ENCODE peak calls at places on chromosomes 12 and 14, in nine cellular contexts. I is breast epithelium, J is HCT116, O is K562, G is heart left ventricle, R is A549, K is ovary, B is stomach, Q is HepG2. E is an unnamed sample.

GRCh38 chr12:65977384-65977783 is 153.1 kb downstream of the HMGA2 start:
- DNase-seq in K (no peak), I (no peak), Q (no peak), O (no peak), J (no peak), B (no peak), G (no peak), R (no peak), E (no peak)

GRCh38 chr12:31783996-31784645 is 55.3 kb upstream of the AMN1 start:
- DNase-seq in O (no peak), J (no peak), Q (no peak), B (no peak), K (no peak), R (no peak), G (no peak), I (no peak), E (no peak)

GRCh38 chr12:51848843-51849735 is 571 bp upstream of the FIGNL2 start:
- DNase-seq in J (no peak), I (no peak), O (peak), R (no peak), G (peak), Q (no peak), K (no peak), B (no peak), E (peak)

GRCh38 chr12:116592731-116593130 is 33.5 kb downstream of the MAP1LC3B2 start:
- DNase-seq in G (no peak), K (no peak), R (no peak), B (no peak), Q (no peak), I (no peak), J (no peak), O (no peak), E (no peak)

GRCh38 chr12:61848893-61849292 is 411.3 kb upstream of the USP15 start:
- DNase-seq in K (no peak), B (no peak), R (no peak), G (no peak), O (no peak), J (no peak), I (no peak), Q (no peak), E (no peak)

GRCh38 chr12:27177716-27178115 is 66.4 kb upstream of the STK38L start:
- DNase-seq in B (no peak), K (no peak), I (no peak), O (no peak), G (no peak), R (peak), J (no peak), Q (no peak), E (no peak)

GRCh38 chr12:51692016-51692415 is 101.0 kb downstream of the SCN8A start:
- DNase-seq in K (no peak), G (peak), O (no peak), R (no peak), B (no peak), Q (no peak), J (no peak), I (no peak), E (no peak)

GRCh38 chr14:102891556-102891955 is 30.9 kb upstream of the AMN start:
- DNase-seq in R (no peak), B (no peak), G (no peak), K (no peak), I (no peak), O (no peak), Q (no peak), J (no peak), E (no peak)

GRCh38 chr12:105257321-105257728 is 21.4 kb upstream of the APPL2 start:
- DNase-seq in G (no peak), J (no peak), I (no peak), Q (no peak), B (no peak), R (peak), K (no peak), O (no peak), E (no peak)

GRCh38 chr12:107241421-107241820 is 148.1 kb upstream of the CRY1 start:
- DNase-seq in I (no peak), B (no peak), G (no peak), R (no peak), O (no peak), Q (no peak), K (no peak), J (no peak), E (no peak)

GRCh38 chr14:64541261-64541970 is 875 bp downstream of the HSPA2 start:
- DNase-seq in B (no peak), G (no peak), R (peak), Q (no peak), O (no peak), K (peak), J (no peak), I (no peak), E (peak)

GRCh38 chr14:82403972-82404371 is 870.3 kb upstream of the SEL1L start:
- DNase-seq in Q (no peak), B (no peak), G (no peak), I (no peak), K (no peak), O (no peak), J (no peak), R (no peak), E (no peak)

GRCh38 chr12:15801770-15802393 is 12.7 kb upstream of the EPS8 start:
- DNase-seq in K (no peak), G (no peak), R (peak), I (no peak), Q (no peak), J (peak), O (no peak), B (no peak), E (no peak)

GRCh38 chr12:75446857-75447256 is 33.7 kb upstream of the GLIPR1 start:
- DNase-seq in K (no peak), R (peak), O (no peak), G (no peak), I (no peak), B (no peak), J (no peak), Q (no peak), E (no peak)

GRCh38 chr14:68145539-68145938 is 326.0 kb downstream of the RAD51B start:
- DNase-seq in J (no peak), G (no peak), K (no peak), R (no peak), O (no peak), Q (no peak), I (no peak), B (no peak), E (no peak)

GRCh38 chr12:119704065-119704747 is 36.3 kb downstream of the PRKAB1 start:
- DNase-seq in K (no peak), G (peak), B (no peak), R (no peak), Q (no peak), O (no peak), J (no peak), I (no peak), E (no peak)
- H3K4me3 ChIP-seq in K (no peak), G (no peak), B (no peak), R (no peak), Q (no peak), O (no peak), J (no peak), I (no peak), E (no peak)

GRCh38 chr14:75561013-75561432 is 17.4 kb upstream of the FLVCR2 start:
- DNase-seq in R (peak), K (peak), J (peak), B (peak), I (peak), Q (peak), G (peak), O (peak), E (peak)
- TF ChIP-seq POLR2A in R (no peak), K (no peak), J (no peak), B (no peak), I (no peak), Q (no peak), G (no peak), O (no peak), E (no peak)

GRCh38 chr12:55171445-55171844 is 45.2 kb downstream of the OR9K2 start:
- DNase-seq in J (no peak), R (no peak), I (no peak), B (no peak), G (no peak), K (no peak), Q (no peak), O (no peak), E (no peak)

DNA sequence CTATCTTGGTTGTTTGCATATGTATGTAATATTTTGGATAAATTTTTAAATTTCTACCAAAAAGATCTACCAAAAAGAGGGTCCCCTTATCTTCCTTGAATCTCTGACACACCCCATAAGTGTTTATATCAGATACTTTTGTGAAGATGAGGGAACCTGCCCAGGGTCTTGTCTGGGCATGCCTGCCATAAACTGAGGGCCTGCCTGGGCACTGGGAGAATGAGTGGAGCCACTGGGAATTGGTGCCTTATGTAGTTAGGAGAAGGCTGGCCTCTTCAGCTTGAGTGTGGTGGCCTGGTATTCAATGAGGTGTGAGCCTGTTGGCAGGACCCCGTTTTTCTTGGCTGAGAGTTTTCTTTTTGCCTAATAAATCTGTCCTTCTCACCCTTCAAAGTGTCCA is 46.5 kb downstream of the OR9K2 start:
- DNase-seq in B (no peak), I (no peak), G (no peak), J (no peak), O (no peak), R (no peak), Q (no peak), K (no peak), E (no peak)
- H3K4me3 ChIP-seq in B (no peak), I (no peak), G (no peak), J (no peak), O (no peak), R (no peak), Q (no peak), K (no peak), E (no peak)

DNA sequence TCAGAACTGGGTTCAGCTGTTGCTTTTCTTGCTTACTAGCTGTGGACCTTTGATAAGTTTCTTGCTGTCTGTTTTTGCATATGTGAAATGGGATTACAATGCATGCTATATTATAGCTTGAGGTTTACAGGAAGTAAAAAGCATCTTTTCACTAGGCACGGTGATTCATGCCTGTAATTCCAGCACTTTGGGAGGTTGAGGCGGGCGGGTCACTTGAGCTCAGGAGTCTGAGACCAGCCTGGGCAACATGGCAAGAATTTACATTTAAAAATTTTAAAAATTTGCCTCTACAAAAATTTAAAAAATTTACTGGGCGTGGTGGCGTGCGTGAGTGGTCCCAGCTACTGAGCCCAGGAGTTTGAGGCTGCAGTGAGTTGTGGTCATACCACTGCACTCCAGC is 42.0 kb downstream of the CALM1 start:
- DNase-seq in K (no peak), B (no peak), J (no peak), Q (no peak), O (no peak), I (no peak), G (no peak), R (no peak), E (no peak)
- TF ChIP-seq POLR2A in K (no peak), B (no peak), J (no peak), Q (no peak), O (no peak), I (no peak), G (no peak), R (no peak), E (no peak)

GRCh38 chr14:22979748-22980392 is 2.5 kb downstream of the AJUBA start:
- DNase-seq in J (no peak), K (no peak), Q (peak), B (no peak), I (no peak), G (no peak), O (no peak), R (peak), E (no peak)
- H3K4me3 ChIP-seq in J (peak), K (peak), Q (peak), B (peak), I (peak), G (peak), O (no peak), R (peak), E (peak)

DNA sequence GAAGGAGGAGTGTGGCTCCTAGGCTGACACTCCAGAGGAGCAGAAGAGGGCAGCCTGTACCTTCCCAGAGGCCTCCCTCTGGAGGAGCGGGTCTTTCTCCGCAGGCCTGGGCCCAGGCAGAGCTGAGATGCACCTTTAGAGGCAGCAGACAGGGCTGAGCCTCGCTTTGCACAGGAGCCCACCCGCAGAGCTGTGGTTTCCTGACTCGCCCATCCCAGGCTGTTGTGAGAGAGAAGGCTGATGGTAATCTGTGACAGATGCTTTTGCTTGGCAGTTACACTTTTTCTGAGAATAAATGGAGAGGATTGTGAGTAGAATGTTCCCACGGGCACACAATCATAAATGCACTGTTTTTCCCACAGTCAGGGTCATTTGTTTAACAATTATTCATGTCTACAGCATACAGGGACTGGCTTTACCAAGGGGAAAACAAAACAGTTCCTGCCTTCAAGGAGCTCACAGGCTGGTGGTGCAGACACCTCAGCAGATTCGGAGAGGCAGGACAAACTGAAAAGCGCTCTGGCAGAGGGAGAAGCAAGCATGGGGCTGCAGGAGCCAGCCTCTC is 13.9 kb downstream of the EVL start:
- DNase-seq in J (no peak), Q (no peak), B (peak), G (no peak), R (no peak), K (no peak), I (no peak), O (peak), E (no peak)
- TF ChIP-seq POLR2A in J (no peak), Q (no peak), B (no peak), G (no peak), R (no peak), K (no peak), I (no peak), O (no peak), E (no peak)

DNA sequence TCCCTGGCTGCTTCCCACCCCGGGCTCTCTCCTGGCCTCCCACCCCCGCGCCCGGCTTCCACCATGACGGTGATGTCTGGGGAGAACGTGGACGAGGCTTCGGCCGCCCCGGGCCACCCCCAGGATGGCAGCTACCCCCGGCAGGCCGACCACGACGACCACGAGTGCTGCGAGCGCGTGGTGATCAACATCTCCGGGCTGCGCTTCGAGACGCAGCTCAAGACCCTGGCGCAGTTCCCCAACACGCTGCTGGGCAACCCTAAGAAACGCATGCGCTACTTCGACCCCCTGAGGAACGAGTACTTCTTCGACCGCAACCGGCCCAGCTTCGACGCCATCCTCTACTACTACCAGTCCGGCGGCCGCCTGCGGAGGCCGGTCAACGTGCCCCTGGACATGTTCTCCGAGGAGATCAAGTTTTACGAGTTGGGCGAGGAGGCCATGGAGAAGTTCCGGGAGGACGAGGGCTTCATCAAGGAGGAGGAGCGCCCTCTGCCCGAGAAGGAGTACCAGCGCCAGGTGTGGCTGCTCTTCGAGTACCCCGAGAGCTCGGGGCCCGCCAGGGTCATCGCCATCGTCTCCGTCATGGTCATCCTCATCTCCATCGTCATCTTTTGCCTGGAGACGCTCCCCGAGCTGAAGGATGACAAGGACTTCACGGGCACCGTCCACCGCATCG is 1.8 kb downstream of the KCNA1 start:
- DNase-seq in B (no peak), G (no peak), I (no peak), R (no peak), K (no peak), O (no peak), Q (no peak), J (no peak), E (no peak)
- H3K4me3 ChIP-seq in B (peak), G (peak), I (peak), R (no peak), K (no peak), O (no peak), Q (no peak), J (no peak), E (no peak)

GRCh38 chr12:121217761-121218160 is 7.8 kb downstream of the P2RX4 start:
- DNase-seq in Q (peak), B (peak), O (peak), K (no peak), J (no peak), R (no peak), G (no peak), I (no peak), E (no peak)
- TF ChIP-seq POLR2A in Q (no peak), B (no peak), O (no peak), K (no peak), J (no peak), R (no peak), G (no peak), I (no peak), E (no peak)